ENCODE peak calls at places on chromosomes 4 and X, in eight cellular contexts. One of them, this sample, is unnamed.

GRCh38 chr4:84279678-84280077 is 219.4 kb downstream of the NKX6-1 start:
- DNase-seq in astrocyte: peak; percentile 20
- DNase-seq in cardiac fibroblast: no peak
- DNase-seq in left ventricle myocardium inferior: no peak
- DNase-seq in WTC11: no peak
- DNase-seq in fibroblast of mammary gland: no peak
- DNase-seq in fibroblast of pulmonary artery: no peak
- DNase-seq in pancreas: no peak
- DNase-seq in this sample: no peak

GRCh38 chrX:148878371-148878770 is 378.0 kb downstream of the AFF2 start:
- DNase-seq in astrocyte: peak; percentile 82
- DNase-seq in cardiac fibroblast: peak; percentile 68
- DNase-seq in left ventricle myocardium inferior: no peak
- DNase-seq in WTC11: no peak
- DNase-seq in fibroblast of mammary gland: peak; percentile 37
- DNase-seq in fibroblast of pulmonary artery: peak; percentile 70
- DNase-seq in pancreas: no peak
- DNase-seq in this sample: no peak

GRCh38 chr4:156971168-156971601 is 414 bp downstream of the PDGFC start:
- DNase-seq in astrocyte: no peak
- DNase-seq in cardiac fibroblast: no peak
- DNase-seq in left ventricle myocardium inferior: peak; percentile 24
- DNase-seq in WTC11: peak; percentile 41
- DNase-seq in fibroblast of mammary gland: no peak
- DNase-seq in fibroblast of pulmonary artery: no peak
- DNase-seq in pancreas: peak; percentile 65
- DNase-seq in this sample: peak; percentile 18

GRCh38 chr4:168360271-168360670 is 41.7 kb upstream of the DDX60 start:
- DNase-seq in astrocyte: peak; percentile 59
- DNase-seq in cardiac fibroblast: no peak
- DNase-seq in left ventricle myocardium inferior: no peak
- DNase-seq in WTC11: no peak
- DNase-seq in fibroblast of mammary gland: no peak
- DNase-seq in fibroblast of pulmonary artery: no peak
- DNase-seq in pancreas: no peak
- DNase-seq in this sample: no peak

GRCh38 chr4:183124228-183124627 is 25.2 kb downstream of the WWC2 start:
- DNase-seq in astrocyte: no peak
- DNase-seq in cardiac fibroblast: no peak
- DNase-seq in left ventricle myocardium inferior: no peak
- DNase-seq in WTC11: no peak
- DNase-seq in fibroblast of mammary gland: no peak
- DNase-seq in fibroblast of pulmonary artery: no peak
- DNase-seq in pancreas: no peak
- DNase-seq in this sample: no peak

GRCh38 chr4:95165926-95166524 is 382.7 kb downstream of the UNC5C start:
- DNase-seq in astrocyte: peak; percentile 50
- DNase-seq in cardiac fibroblast: peak; percentile 87
- DNase-seq in left ventricle myocardium inferior: no peak
- DNase-seq in WTC11: no peak
- DNase-seq in fibroblast of mammary gland: peak; percentile 72
- DNase-seq in fibroblast of pulmonary artery: peak; percentile 83
- DNase-seq in pancreas: peak; percentile 28
- DNase-seq in this sample: peak; percentile 33

GRCh38 chrX:37817579-37817978 is 29.8 kb downstream of the DYNLT3 start:
- DNase-seq in astrocyte: no peak
- DNase-seq in cardiac fibroblast: no peak
- DNase-seq in left ventricle myocardium inferior: no peak
- DNase-seq in WTC11: no peak
- DNase-seq in fibroblast of mammary gland: no peak
- DNase-seq in fibroblast of pulmonary artery: no peak
- DNase-seq in pancreas: no peak
- DNase-seq in this sample: no peak

GRCh38 chr4:128768373-128768996 is 41.0 kb upstream of the JADE1 start:
- DNase-seq in astrocyte: peak; percentile 92
- DNase-seq in cardiac fibroblast: peak; percentile 33
- DNase-seq in left ventricle myocardium inferior: no peak
- DNase-seq in WTC11: no peak
- DNase-seq in fibroblast of mammary gland: no peak
- DNase-seq in fibroblast of pulmonary artery: peak; percentile 42
- DNase-seq in pancreas: no peak
- DNase-seq in this sample: no peak

GRCh38 chr4:174873931-174874330 is 44.2 kb upstream of the ADAM29 start:
- DNase-seq in astrocyte: no peak
- DNase-seq in cardiac fibroblast: peak; percentile 1
- DNase-seq in left ventricle myocardium inferior: no peak
- DNase-seq in WTC11: no peak
- DNase-seq in fibroblast of mammary gland: peak; percentile 4
- DNase-seq in fibroblast of pulmonary artery: no peak
- DNase-seq in pancreas: no peak
- DNase-seq in this sample: no peak

GRCh38 chr4:7758444-7758815 is 181.2 kb downstream of the AFAP1 start:
- DNase-seq in astrocyte: no peak
- DNase-seq in cardiac fibroblast: no peak
- DNase-seq in left ventricle myocardium inferior: no peak
- DNase-seq in WTC11: no peak
- DNase-seq in fibroblast of mammary gland: no peak
- DNase-seq in fibroblast of pulmonary artery: no peak
- DNase-seq in pancreas: no peak
- DNase-seq in this sample: no peak

GRCh38 chrX:81348388-81348787 is 146.5 kb downstream of the SH3BGRL start:
- DNase-seq in astrocyte: no peak
- DNase-seq in cardiac fibroblast: no peak
- DNase-seq in left ventricle myocardium inferior: no peak
- DNase-seq in WTC11: no peak
- DNase-seq in fibroblast of mammary gland: no peak
- DNase-seq in fibroblast of pulmonary artery: no peak
- DNase-seq in pancreas: no peak
- DNase-seq in this sample: no peak

GRCh38 chr4:53592686-53593641 is 1.7 kb upstream of the LNX1 start:
- DNase-seq in astrocyte: peak; percentile 20
- DNase-seq in cardiac fibroblast: peak; percentile 51
- DNase-seq in left ventricle myocardium inferior: peak; percentile 22
- DNase-seq in WTC11: peak; percentile 87
- DNase-seq in fibroblast of mammary gland: peak; percentile 41
- DNase-seq in fibroblast of pulmonary artery: peak; percentile 42
- DNase-seq in pancreas: peak; percentile 83
- DNase-seq in this sample: peak; percentile 60

GRCh38 chrX:81215685-81216084 is 13.8 kb downstream of the SH3BGRL start:
- DNase-seq in astrocyte: no peak
- DNase-seq in cardiac fibroblast: no peak
- DNase-seq in left ventricle myocardium inferior: no peak
- DNase-seq in WTC11: no peak
- DNase-seq in fibroblast of mammary gland: no peak
- DNase-seq in fibroblast of pulmonary artery: no peak
- DNase-seq in pancreas: no peak
- DNase-seq in this sample: no peak

GRCh38 chr4:6178757-6179156 is 21.6 kb downstream of the JAKMIP1 start:
- DNase-seq in astrocyte: no peak
- DNase-seq in cardiac fibroblast: no peak
- DNase-seq in left ventricle myocardium inferior: no peak
- DNase-seq in WTC11: no peak
- DNase-seq in fibroblast of mammary gland: no peak
- DNase-seq in fibroblast of pulmonary artery: no peak
- DNase-seq in pancreas: no peak
- DNase-seq in this sample: no peak

GRCh38 chr4:13108096-13108495 is 376.0 kb downstream of the RAB28 start:
- DNase-seq in astrocyte: no peak
- DNase-seq in cardiac fibroblast: peak; percentile 2
- DNase-seq in left ventricle myocardium inferior: no peak
- DNase-seq in WTC11: no peak
- DNase-seq in fibroblast of mammary gland: no peak
- DNase-seq in fibroblast of pulmonary artery: no peak
- DNase-seq in pancreas: no peak
- DNase-seq in this sample: no peak

GRCh38 chr4:15232725-15233597 is 194.9 kb upstream of the C1QTNF7 start:
- DNase-seq in astrocyte: peak; percentile 85
- DNase-seq in cardiac fibroblast: peak; percentile 84
- DNase-seq in left ventricle myocardium inferior: no peak
- DNase-seq in WTC11: no peak
- DNase-seq in fibroblast of mammary gland: peak; percentile 46
- DNase-seq in fibroblast of pulmonary artery: peak; percentile 62
- DNase-seq in pancreas: no peak
- DNase-seq in this sample: no peak

GRCh38 chr4:15234101-15234500 is 193.7 kb upstream of the C1QTNF7 start:
- DNase-seq in astrocyte: peak; percentile 85
- DNase-seq in cardiac fibroblast: peak; percentile 93
- DNase-seq in left ventricle myocardium inferior: no peak
- DNase-seq in WTC11: no peak
- DNase-seq in fibroblast of mammary gland: peak; percentile 94
- DNase-seq in fibroblast of pulmonary artery: peak; percentile 69
- DNase-seq in pancreas: no peak
- DNase-seq in this sample: no peak

GRCh38 chr4:15234585-15235126 is 193.2 kb upstream of the C1QTNF7 start:
- DNase-seq in astrocyte: peak; percentile 96
- DNase-seq in cardiac fibroblast: peak; percentile 95
- DNase-seq in left ventricle myocardium inferior: no peak
- DNase-seq in WTC11: no peak
- DNase-seq in fibroblast of mammary gland: peak; percentile 98
- DNase-seq in fibroblast of pulmonary artery: peak; percentile 80
- DNase-seq in pancreas: no peak
- DNase-seq in this sample: no peak

GRCh38 chr4:15233626-15234025 is 194.2 kb upstream of the C1QTNF7 start:
- DNase-seq in astrocyte: peak; percentile 12
- DNase-seq in cardiac fibroblast: peak; percentile 18
- DNase-seq in left ventricle myocardium inferior: no peak
- DNase-seq in WTC11: no peak
- DNase-seq in fibroblast of mammary gland: peak; percentile 43
- DNase-seq in fibroblast of pulmonary artery: no peak
- DNase-seq in pancreas: no peak
- DNase-seq in this sample: no peak

GRCh38 chr4:15231265-15232091 is 196.4 kb upstream of the C1QTNF7 start:
- DNase-seq in astrocyte: peak; percentile 62
- DNase-seq in cardiac fibroblast: peak; percentile 93
- DNase-seq in left ventricle myocardium inferior: peak; percentile 62
- DNase-seq in WTC11: peak; percentile 77
- DNase-seq in fibroblast of mammary gland: peak; percentile 88
- DNase-seq in fibroblast of pulmonary artery: peak; percentile 91
- DNase-seq in pancreas: peak; percentile 61
- DNase-seq in this sample: peak; percentile 82
- TF ChIP-seq CTCF in astrocyte: peak; percentile 83
- TF ChIP-seq CTCF in cardiac fibroblast: peak; percentile 79
- TF ChIP-seq CTCF in left ventricle myocardium inferior: peak; percentile 77
- TF ChIP-seq CTCF in WTC11: peak; percentile 64
- TF ChIP-seq CTCF in fibroblast of mammary gland: peak; percentile 79
- TF ChIP-seq CTCF in fibroblast of pulmonary artery: peak; percentile 77
- TF ChIP-seq CTCF in pancreas: peak; percentile 31
- TF ChIP-seq CTCF in this sample: peak; percentile 89

GRCh38 chrX:129522184-129523059 is 868 bp downstream of the SMARCA1 start:
- DNase-seq in astrocyte: peak; percentile 48
- DNase-seq in cardiac fibroblast: peak; percentile 60
- DNase-seq in left ventricle myocardium inferior: peak; percentile 34
- DNase-seq in WTC11: peak; percentile 61
- DNase-seq in fibroblast of mammary gland: peak; percentile 61
- DNase-seq in fibroblast of pulmonary artery: peak; percentile 54
- DNase-seq in pancreas: peak; percentile 56
- DNase-seq in this sample: peak; percentile 38
- TF ChIP-seq CTCF in astrocyte: no peak
- TF ChIP-seq CTCF in cardiac fibroblast: peak; percentile 21
- TF ChIP-seq CTCF in left ventricle myocardium inferior: no peak
- TF ChIP-seq CTCF in WTC11: no peak
- TF ChIP-seq CTCF in fibroblast of mammary gland: no peak
- TF ChIP-seq CTCF in fibroblast of pulmonary artery: peak; percentile 23
- TF ChIP-seq CTCF in pancreas: no peak
- TF ChIP-seq CTCF in this sample: no peak

DNA sequence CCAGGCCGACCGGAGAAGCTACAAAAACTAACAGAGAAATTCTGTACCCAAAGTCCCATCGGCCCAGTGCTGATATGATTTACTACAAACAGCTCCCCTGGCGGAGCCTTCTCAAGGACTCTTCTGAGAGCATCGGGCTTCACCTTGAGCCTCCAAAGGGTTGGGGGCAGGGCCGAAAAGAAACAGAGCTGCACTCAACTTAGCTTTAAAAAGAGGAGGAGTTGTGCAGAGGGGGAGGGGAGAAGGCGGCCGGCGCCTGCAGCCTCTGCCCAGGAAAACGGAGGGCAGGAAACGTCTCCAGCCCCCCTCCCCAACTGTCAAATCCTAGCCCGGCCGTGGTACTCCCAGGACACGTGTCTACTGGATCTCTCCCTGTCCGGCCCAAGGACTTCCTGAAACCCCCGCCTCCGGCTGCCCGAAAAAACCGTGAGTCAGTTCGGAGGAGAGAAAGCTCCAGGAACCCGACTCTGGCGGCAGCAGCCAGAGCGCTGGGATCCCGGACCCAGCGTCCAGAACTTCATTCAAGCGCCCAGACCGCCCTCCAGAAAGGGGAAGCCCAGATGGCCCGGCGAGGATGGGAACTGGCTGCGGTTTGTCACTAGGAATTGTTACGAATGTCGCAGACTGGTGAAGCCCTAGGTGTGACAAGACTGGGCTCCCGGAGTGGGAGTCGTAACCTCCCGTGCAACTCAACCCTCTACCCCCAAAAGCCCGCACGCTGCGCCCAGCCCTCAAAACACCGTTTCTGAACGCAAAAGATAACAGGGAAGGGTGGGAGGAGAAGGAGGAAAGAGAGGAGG is 1.0 kb downstream of the ADAMTS3 start:
- DNase-seq in astrocyte: peak; percentile 87
- DNase-seq in cardiac fibroblast: peak; percentile 64
- DNase-seq in left ventricle myocardium inferior: peak; percentile 40
- DNase-seq in WTC11: peak; percentile 88
- DNase-seq in fibroblast of mammary gland: peak; percentile 83
- DNase-seq in fibroblast of pulmonary artery: peak; percentile 89
- DNase-seq in pancreas: peak; percentile 62
- DNase-seq in this sample: peak; percentile 83
- TF ChIP-seq CTCF in astrocyte: peak; percentile 54
- TF ChIP-seq CTCF in cardiac fibroblast: peak; percentile 39
- TF ChIP-seq CTCF in left ventricle myocardium inferior: peak; percentile 28
- TF ChIP-seq CTCF in WTC11: no peak
- TF ChIP-seq CTCF in fibroblast of mammary gland: peak; percentile 28
- TF ChIP-seq CTCF in fibroblast of pulmonary artery: peak; percentile 57
- TF ChIP-seq CTCF in pancreas: peak; percentile 9
- TF ChIP-seq CTCF in this sample: no peak

GRCh38 chrX:106951230-106951629 is 31.0 kb downstream of the CLDN2 start:
- DNase-seq in astrocyte: no peak
- DNase-seq in cardiac fibroblast: no peak
- DNase-seq in left ventricle myocardium inferior: no peak
- DNase-seq in WTC11: no peak
- DNase-seq in fibroblast of mammary gland: no peak
- DNase-seq in fibroblast of pulmonary artery: no peak
- DNase-seq in pancreas: no peak
- DNase-seq in this sample: no peak

GRCh38 chrX:106955004-106955772 is 35.0 kb downstream of the CLDN2 start:
- DNase-seq in astrocyte: peak; percentile 26
- DNase-seq in cardiac fibroblast: peak; percentile 43
- DNase-seq in left ventricle myocardium inferior: no peak
- DNase-seq in WTC11: no peak
- DNase-seq in fibroblast of mammary gland: peak; percentile 47
- DNase-seq in fibroblast of pulmonary artery: peak; percentile 28
- DNase-seq in pancreas: no peak
- DNase-seq in this sample: no peak

GRCh38 chrX:106954041-106954440 is 33.8 kb downstream of the CLDN2 start:
- DNase-seq in astrocyte: no peak
- DNase-seq in cardiac fibroblast: no peak
- DNase-seq in left ventricle myocardium inferior: no peak
- DNase-seq in WTC11: no peak
- DNase-seq in fibroblast of mammary gland: peak; percentile 11
- DNase-seq in fibroblast of pulmonary artery: no peak
- DNase-seq in pancreas: no peak
- DNase-seq in this sample: no peak

GRCh38 chrX:106952089-106952488 is 31.9 kb downstream of the CLDN2 start:
- DNase-seq in astrocyte: no peak
- DNase-seq in cardiac fibroblast: no peak
- DNase-seq in left ventricle myocardium inferior: no peak
- DNase-seq in WTC11: no peak
- DNase-seq in fibroblast of mammary gland: no peak
- DNase-seq in fibroblast of pulmonary artery: no peak
- DNase-seq in pancreas: no peak
- DNase-seq in this sample: no peak

GRCh38 chrX:106952988-106953387 is 32.8 kb downstream of the CLDN2 start:
- DNase-seq in astrocyte: no peak
- DNase-seq in cardiac fibroblast: peak; percentile 53
- DNase-seq in left ventricle myocardium inferior: no peak
- DNase-seq in WTC11: no peak
- DNase-seq in fibroblast of mammary gland: peak; percentile 41
- DNase-seq in fibroblast of pulmonary artery: peak; percentile 51
- DNase-seq in pancreas: no peak
- DNase-seq in this sample: no peak
- TF ChIP-seq CTCF in astrocyte: peak; percentile 30
- TF ChIP-seq CTCF in cardiac fibroblast: peak; percentile 39
- TF ChIP-seq CTCF in left ventricle myocardium inferior: peak; percentile 48
- TF ChIP-seq CTCF in WTC11: no peak
- TF ChIP-seq CTCF in fibroblast of mammary gland: peak; percentile 46
- TF ChIP-seq CTCF in fibroblast of pulmonary artery: peak; percentile 44
- TF ChIP-seq CTCF in pancreas: no peak
- TF ChIP-seq CTCF in this sample: peak; percentile 44

This sample was measured in endothelial cell.